ENCODE peak calls at places on chromosomes 4 and X, in five cellular contexts. H is body of pancreas, G is endothelial cell of umbilical vein, L is coronary artery, P is upper lobe of right lung. R is an unnamed sample.

GRCh38 chrX:149505671-149506070 is 565 bp upstream of the IDS start:
- DNase-seq in G (no peak), P (no peak), L (no peak), H (no peak), R (no peak)

GRCh38 chrX:153641575-153642312 is 5.3 kb upstream of the DUSP9 start:
- DNase-seq in H (no peak), G (no peak), P (no peak), L (no peak), R (no peak)

GRCh38 chrX:115030635-115031034 is 13.2 kb upstream of the IL13RA2 start:
- DNase-seq in G (no peak), P (no peak), L (no peak), H (no peak), R (peak; percentile 93)

GRCh38 chr4:52824603-52825310 is 37.4 kb upstream of the RASL11B start:
- DNase-seq in P (no peak), L (no peak), H (peak; percentile 34), G (no peak), R (no peak)

GRCh38 chr4:68906238-68907137 is 45.1 kb downstream of the UGT2A3 start:
- DNase-seq in H (peak; percentile 45), G (no peak), L (no peak), P (no peak), R (peak; percentile 12)

GRCh38 chrX:112587194-112587593 is 92.5 kb downstream of the LHFPL1 start:
- DNase-seq in P (no peak), L (no peak), G (no peak), H (no peak), R (no peak)

GRCh38 chr4:155571184-155571944 is 95.3 kb upstream of the GUCY1A1 start:
- DNase-seq in P (no peak), G (peak; percentile 54), H (no peak), L (no peak), R (no peak)

GRCh38 chrX:22041931-22042530 is 9.9 kb downstream of the PHEX start:
- DNase-seq in G (no peak), H (no peak), P (no peak), L (no peak), R (no peak)

GRCh38 chrX:151871244-151871643 is 41.4 kb upstream of the MAGEA4 start:
- DNase-seq in P (no peak), G (peak; percentile 56), H (no peak), L (no peak), R (peak; percentile 89)

GRCh38 chr4:82371398-82371972 is 2.3 kb downstream of the HNRNPD start:
- DNase-seq in L (no peak), P (no peak), G (peak; percentile 34), H (no peak), R (peak; percentile 18)

GRCh38 chr4:154004450-154004849 is 215.6 kb upstream of the SFRP2 start:
- DNase-seq in G (no peak), P (no peak), H (peak; percentile 15), L (no peak), R (no peak)

DNA sequence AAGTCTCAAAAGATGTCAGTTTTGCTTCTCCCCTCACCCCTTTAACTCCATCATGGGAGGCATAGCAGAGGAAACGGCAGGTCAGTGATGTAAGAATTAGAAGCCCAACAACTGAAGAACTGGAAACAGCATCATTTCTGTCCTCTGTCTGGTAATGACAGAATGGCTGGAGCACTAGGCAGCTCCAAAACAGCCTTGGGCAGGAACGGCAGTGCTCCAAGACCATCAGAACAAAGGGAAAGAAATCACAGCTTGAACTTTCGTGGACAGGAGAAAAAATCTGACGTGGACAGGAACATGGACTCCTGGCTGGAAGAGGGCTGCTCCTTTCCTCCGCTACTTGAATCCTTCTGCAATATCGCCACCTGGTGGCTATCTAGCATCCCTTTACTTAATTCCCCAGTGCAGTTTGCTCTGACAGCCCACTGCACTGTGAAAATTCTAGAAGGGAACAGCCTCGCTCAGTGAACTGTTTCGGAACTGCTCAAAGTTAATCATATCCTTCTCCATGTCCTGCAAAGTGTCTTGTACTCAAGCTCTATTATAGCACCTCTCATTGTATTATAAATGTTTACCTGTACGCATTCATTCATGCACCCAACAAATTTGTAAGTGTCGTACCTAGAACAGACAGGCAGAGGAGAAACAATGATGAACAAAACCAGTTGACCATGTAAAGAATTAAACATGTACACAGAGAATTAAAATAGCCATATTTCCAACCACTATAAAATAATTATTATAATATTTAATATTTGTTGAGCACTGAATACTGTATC is 20.4 kb downstream of the SLC25A53 start:
- DNase-seq in G (peak; percentile 73), P (no peak), H (peak; percentile 85), L (no peak), R (peak; percentile 64)
- H3K4me3 ChIP-seq in G (peak overlapping the region; percentile 16), P (peak overlapping the region; percentile 31), H (no peak overlapping the region), L (peak overlapping the region; percentile 52), R (no peak overlapping the region)

DNA sequence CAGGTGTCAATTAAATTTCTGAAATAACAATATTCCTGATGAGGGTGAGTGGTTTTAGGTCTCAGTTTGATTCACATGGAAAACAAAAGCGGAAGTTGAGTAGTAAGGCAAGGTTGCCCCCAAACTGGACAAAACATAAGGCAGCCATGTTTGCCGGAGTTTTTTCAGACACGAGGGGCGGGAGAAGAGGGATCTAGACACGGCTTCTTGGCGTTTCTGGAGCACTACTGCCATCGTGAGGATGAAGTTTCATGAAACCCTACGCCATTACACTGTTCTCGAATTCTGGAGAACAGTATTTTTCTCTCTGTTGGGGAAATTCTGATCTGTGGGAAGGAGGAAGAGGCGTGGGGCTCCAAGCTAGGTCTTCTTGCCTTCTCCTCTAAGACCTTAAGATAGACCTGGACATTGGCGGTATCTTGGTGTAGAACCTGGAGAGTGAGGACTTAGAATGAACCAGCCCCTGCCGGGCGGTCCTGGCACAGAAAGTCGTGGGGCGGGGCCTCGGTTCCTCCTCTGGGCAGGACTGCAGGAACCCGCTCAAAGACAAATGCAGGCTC is 160.3 kb downstream of the OR13H1 start:
- DNase-seq in H (peak; percentile 90), P (no peak), L (peak; percentile 86), G (no peak), R (no peak)
- TF ChIP-seq CTCF in H (no peak), P (no peak), L (peak; percentile 21), G (no peak), R (no peak)

GRCh38 chrX:148504412-148504950 is 4.1 kb downstream of the AFF2 start:
- DNase-seq in G (no peak), H (no peak), P (no peak), L (no peak), R (no peak)

GRCh38 chrX:148498067-148498466 is 2.4 kb upstream of the AFF2 start:
- DNase-seq in L (no peak), G (no peak), H (no peak), P (no peak), R (no peak)

GRCh38 chrX:148501121-148502066 is 977 bp downstream of the AFF2 start:
- DNase-seq in G (no peak), L (no peak), H (no peak), P (peak; percentile 60), R (no peak)

GRCh38 chrX:148499638-148500427 is 584 bp upstream of the AFF2 start:
- DNase-seq in P (no peak), G (no peak), H (no peak), L (no peak), R (no peak)

GRCh38 chrX:148500428-148501120 is at the start of gene AFF2:
- DNase-seq in G (peak; percentile 11), P (peak; percentile 66), L (no peak), H (peak; percentile 29), R (no peak)
- H3K4me3 ChIP-seq in G (peak within 1 kb of the TSS; percentile 41), P (peak within 1 kb of the TSS; percentile 42), L (peak within 1 kb of the TSS; percentile 74), H (no peak within 1 kb of the TSS), R (peak within 1 kb of the TSS; percentile 23)

GRCh38 chr4:147570616-147571015 is 46.6 kb upstream of the TMEM184C start:
- DNase-seq in G (no peak), P (no peak), H (no peak), L (no peak), R (no peak)

GRCh38 chr4:147566762-147567161 is 50.4 kb upstream of the TMEM184C start:
- DNase-seq in H (no peak), L (no peak), G (no peak), P (no peak), R (no peak)

GRCh38 chr4:147571021-147571770 is 46.0 kb upstream of the TMEM184C start:
- DNase-seq in L (no peak), P (no peak), H (no peak), G (no peak), R (peak; percentile 48)

GRCh38 chr4:147567276-147567675 is 49.9 kb upstream of the TMEM184C start:
- DNase-seq in P (no peak), G (no peak), H (no peak), L (no peak), R (no peak)
- TF ChIP-seq CTCF in P (no peak), G (no peak), H (no peak), L (no peak), R (no peak)

GRCh38 chr4:89838005-89838404 is 1.0 kb upstream of the SNCA start:
- DNase-seq in P (no peak), L (no peak), H (no peak), G (peak; percentile 63), R (peak; percentile 52)
- H3K4me3 ChIP-seq in P (peak overlapping the region; percentile 63), L (peak overlapping the region; percentile 75), H (no peak overlapping the region), G (peak overlapping the region; percentile 56), R (peak overlapping the region; percentile 81)

GRCh38 chr4:168021666-168022065 is 70.7 kb upstream of the ANXA10 start:
- DNase-seq in P (no peak), H (no peak), G (no peak), L (no peak), R (peak; percentile 75)
- TF ChIP-seq CTCF in P (no peak), H (no peak), G (no peak), L (no peak), R (no peak)

GRCh38 chr4:102342404-102343074 is 2.7 kb downstream of the SLC39A8 start:
- DNase-seq in L (no peak), H (no peak), G (no peak), P (no peak), R (no peak)
- H3K4me3 ChIP-seq in L (no peak overlapping the region), H (no peak overlapping the region), G (no peak overlapping the region), P (peak overlapping the region; percentile 81), R (no peak overlapping the region)

DNA sequence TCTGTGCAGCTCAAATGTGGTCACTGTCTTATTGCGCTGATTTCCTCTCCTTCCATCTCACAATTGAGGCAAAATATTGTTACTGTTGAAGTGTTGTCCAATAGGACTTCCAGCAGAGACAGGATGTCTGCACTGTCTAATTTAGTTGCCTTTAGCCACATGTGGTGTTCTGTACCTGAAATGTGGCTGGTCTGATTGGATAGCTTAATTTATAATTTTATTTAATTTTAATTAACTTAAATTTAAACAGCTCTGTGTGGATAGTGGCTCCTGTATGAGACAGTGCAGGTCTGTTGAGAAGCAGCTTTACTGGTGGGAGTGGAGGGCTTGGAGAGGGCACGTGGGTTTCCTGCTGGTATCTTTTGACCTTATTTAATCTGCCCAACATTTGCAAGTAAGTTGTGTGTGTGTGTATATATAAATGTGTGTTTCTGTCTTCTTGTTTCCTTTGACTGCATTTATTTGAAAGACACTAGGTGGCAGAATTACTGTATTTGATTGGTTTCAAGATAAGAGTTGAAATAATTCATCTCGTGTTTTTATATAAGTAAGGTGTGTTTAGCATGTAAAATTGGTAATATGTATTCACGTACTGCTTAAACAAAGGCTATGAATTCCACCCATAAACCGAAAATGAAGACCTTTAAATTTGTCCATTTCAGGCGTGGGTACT is 55.3 kb upstream of the MSANTD1 start:
- DNase-seq in H (no peak), L (no peak), P (no peak), G (peak; percentile 44), R (peak; percentile 33)
- TF ChIP-seq CTCF in H (peak; percentile 44), L (no peak), P (peak; percentile 39), G (peak; percentile 20), R (peak; percentile 20)